ENCODE peak calls at places on chromosomes 16 and 17, in six cellular contexts. K, R, B, I, T and G are unnamed samples.

GRCh38 chr17:39001703-39002637 is 34.8 kb upstream of the FBXO47 start:
- DNase-seq in K (no peak), T (no peak), B (peak; percentile 23), R (peak; percentile 65), I (peak; percentile 85), G (peak; percentile 35)

GRCh38 chr16:81624718-81625543 is 154.2 kb upstream of the PLCG2 start:
- DNase-seq in B (peak; percentile 36), K (no peak), T (no peak), R (peak; percentile 52), I (no peak), G (no peak)

GRCh38 chr16:7324306-7324705 is 8.3 kb upstream of the RBFOX1 start:
- DNase-seq in I (no peak), T (no peak), K (peak; percentile 77), R (no peak), B (no peak), G (no peak)

GRCh38 chr17:32518856-32519768 is 32.3 kb downstream of the CDK5R1 start:
- DNase-seq in R (no peak), B (peak; percentile 66), I (peak; percentile 72), K (no peak), T (no peak), G (peak; percentile 24)

GRCh38 chr17:17814162-17815061 is 22.4 kb downstream of the SREBF1 start:
- DNase-seq in K (no peak), I (no peak), T (no peak), R (no peak), B (no peak), G (no peak)

GRCh38 chr16:50592996-50593395 is 44.8 kb downstream of the NKD1 start:
- DNase-seq in R (no peak), K (no peak), B (no peak), T (no peak), I (no peak), G (no peak)

GRCh38 chr17:40309031-40309937 is at the start of gene RARA:
- DNase-seq in I (peak; percentile 60), K (no peak), B (peak; percentile 51), T (no peak), R (no peak), G (no peak)

GRCh38 chr17:62565817-62566216 is 61.7 kb upstream of the MRC2 start:
- DNase-seq in R (peak; percentile 39), K (no peak), B (peak; percentile 54), I (peak; percentile 46), T (no peak), G (peak; percentile 65)

GRCh38 chr16:49419016-49419415 is 45.4 kb downstream of the C16orf78 start:
- DNase-seq in K (no peak), R (no peak), B (peak; percentile 39), T (no peak), I (no peak), G (no peak)

GRCh38 chr16:27221576-27222498 is 18.5 kb downstream of the KDM8 start:
- DNase-seq in B (peak; percentile 17), R (peak; percentile 34), T (no peak), I (peak; percentile 19), K (no peak), G (no peak)

GRCh38 chr17:48491527-48492273 is 39.1 kb downstream of the HOXB1 start:
- DNase-seq in B (no peak), R (no peak), T (no peak), K (no peak), I (no peak), G (no peak)

GRCh38 chr17:50558955-50559614 is 1.4 kb upstream of the CACNA1G start:
- DNase-seq in T (no peak), B (peak; percentile 44), K (no peak), I (no peak), R (no peak), G (no peak)

GRCh38 chr16:12516621-12517309 is 286.9 kb downstream of the CPPED1 start:
- DNase-seq in T (no peak), K (no peak), B (no peak), I (no peak), R (no peak), G (no peak)

GRCh38 chr17:21025446-21025845 is 17.4 kb downstream of the USP22 start:
- DNase-seq in T (no peak), R (peak; percentile 40), I (peak; percentile 51), B (peak; percentile 43), K (no peak), G (no peak)